ENCODE peak calls at places on chromosomes 4 and X, in four cellular contexts. One of them, this sample, is unnamed.

GRCh38 chr4:148287111-148287510 is 155.1 kb downstream of the NR3C2 start:
- DNase-seq in HepG2: no peak
- DNase-seq in WTC11: no peak
- DNase-seq in K562: no peak
- DNase-seq in this sample: no peak

GRCh38 chr4:126223784-126224407 is 909.1 kb downstream of the FAT4 start:
- DNase-seq in HepG2: peak
- DNase-seq in WTC11: no peak
- DNase-seq in K562: peak
- DNase-seq in this sample: no peak

GRCh38 chrX:138191998-138192397 is 519.5 kb downstream of the FGF13 start:
- DNase-seq in HepG2: peak
- DNase-seq in WTC11: peak
- DNase-seq in K562: peak
- DNase-seq in this sample: peak

GRCh38 chr4:14877246-14878220 is 124.7 kb upstream of the CPEB2 start:
- DNase-seq in HepG2: no peak
- DNase-seq in WTC11: no peak
- DNase-seq in K562: no peak
- DNase-seq in this sample: no peak

GRCh38 chr4:76760214-76760613 is 137.7 kb downstream of the SOWAHB start:
- DNase-seq in HepG2: no peak
- DNase-seq in WTC11: no peak
- DNase-seq in K562: no peak
- DNase-seq in this sample: no peak

GRCh38 chrX:132217203-132218073 is 1.8 kb downstream of the RAP2C start:
- DNase-seq in HepG2: peak
- DNase-seq in WTC11: peak
- DNase-seq in K562: peak
- DNase-seq in this sample: peak

GRCh38 chrX:65601126-65601525 is 66.3 kb upstream of the MSN start:
- DNase-seq in HepG2: no peak
- DNase-seq in WTC11: no peak
- DNase-seq in K562: no peak
- DNase-seq in this sample: no peak

GRCh38 chr4:16686195-16686594 is 212.2 kb downstream of the LDB2 start:
- DNase-seq in HepG2: no peak
- DNase-seq in WTC11: no peak
- DNase-seq in K562: no peak
- DNase-seq in this sample: no peak

GRCh38 chrX:151543706-151544105 is 19.8 kb upstream of the PASD1 start:
- DNase-seq in HepG2: peak
- DNase-seq in WTC11: no peak
- DNase-seq in K562: no peak
- DNase-seq in this sample: no peak

GRCh38 chr4:153232768-153233167 is 28.5 kb downstream of the TRIM2 start:
- DNase-seq in HepG2: peak
- DNase-seq in WTC11: peak
- DNase-seq in K562: peak
- DNase-seq in this sample: peak

GRCh38 chrX:109797311-109797975 is 64.4 kb upstream of the ACSL4 start:
- DNase-seq in HepG2: peak
- DNase-seq in WTC11: no peak
- DNase-seq in K562: no peak
- DNase-seq in this sample: no peak

GRCh38 chr4:11428161-11428700 is 463 bp downstream of the HS3ST1 start:
- DNase-seq in HepG2: no peak
- DNase-seq in WTC11: peak
- DNase-seq in K562: no peak
- DNase-seq in this sample: no peak

GRCh38 chr4:26150948-26151347 is 169.9 kb upstream of the RBPJ start:
- DNase-seq in HepG2: no peak
- DNase-seq in WTC11: no peak
- DNase-seq in K562: no peak
- DNase-seq in this sample: no peak

GRCh38 chr4:34170941-34171340 is 2073.4 kb downstream of the ARAP2 start:
- DNase-seq in HepG2: no peak
- DNase-seq in WTC11: no peak
- DNase-seq in K562: no peak
- DNase-seq in this sample: no peak

GRCh38 chrX:128992107-128992971 is 531.0 kb downstream of the SMARCA1 start:
- DNase-seq in HepG2: no peak
- DNase-seq in WTC11: peak
- DNase-seq in K562: no peak
- DNase-seq in this sample: peak

GRCh38 chr4:115082633-115083032 is 30.8 kb downstream of the NDST4 start:
- DNase-seq in HepG2: no peak
- DNase-seq in WTC11: no peak
- DNase-seq in K562: no peak
- DNase-seq in this sample: no peak

GRCh38 chr4:38805530-38806145 is 1.0 kb upstream of the TLR1 start:
- DNase-seq in HepG2: no peak
- DNase-seq in WTC11: no peak
- DNase-seq in K562: no peak
- DNase-seq in this sample: no peak

GRCh38 chrX:13911581-13911980 is 94.7 kb upstream of the GPM6B start:
- DNase-seq in HepG2: no peak
- DNase-seq in WTC11: no peak
- DNase-seq in K562: no peak
- DNase-seq in this sample: no peak

GRCh38 chr4:24560770-24561415 is 23.5 kb downstream of the DHX15 start:
- DNase-seq in HepG2: no peak
- DNase-seq in WTC11: no peak
- DNase-seq in K562: no peak
- DNase-seq in this sample: no peak

GRCh38 chrX:653316-653715 is 22.7 kb downstream of the SHOX start:
- DNase-seq in HepG2: no peak
- DNase-seq in WTC11: no peak
- DNase-seq in K562: no peak
- DNase-seq in this sample: no peak

GRCh38 chr4:5024673-5025072 is 5.4 kb upstream of the CYTL1 start:
- DNase-seq in HepG2: no peak
- DNase-seq in WTC11: no peak
- DNase-seq in K562: no peak
- DNase-seq in this sample: no peak

GRCh38 chr4:10051536-10052135 is 30.3 kb upstream of the SLC2A9 start:
- DNase-seq in HepG2: no peak
- DNase-seq in WTC11: no peak
- DNase-seq in K562: no peak
- DNase-seq in this sample: no peak

GRCh38 chr4:122540827-122541226 is 80.0 kb downstream of the IL21 start:
- DNase-seq in HepG2: no peak
- DNase-seq in WTC11: no peak
- DNase-seq in K562: no peak
- DNase-seq in this sample: no peak

GRCh38 chr4:184328022-184328736 is 110.5 kb upstream of the ENPP6 start:
- DNase-seq in HepG2: no peak
- DNase-seq in WTC11: no peak
- DNase-seq in K562: no peak
- DNase-seq in this sample: no peak

GRCh38 chr4:184330008-184330400 is 112.3 kb upstream of the ENPP6 start:
- DNase-seq in HepG2: no peak
- DNase-seq in WTC11: no peak
- DNase-seq in K562: no peak
- DNase-seq in this sample: no peak

GRCh38 chr4:184324939-184325477 is 107.3 kb upstream of the ENPP6 start:
- DNase-seq in HepG2: no peak
- DNase-seq in WTC11: no peak
- DNase-seq in K562: no peak
- DNase-seq in this sample: no peak

GRCh38 chr4:184331155-184331995 is 113.7 kb upstream of the ENPP6 start:
- DNase-seq in HepG2: no peak
- DNase-seq in WTC11: no peak
- DNase-seq in K562: no peak
- DNase-seq in this sample: no peak

GRCh38 chr4:184329235-184330007 is 111.7 kb upstream of the ENPP6 start:
- DNase-seq in HepG2: no peak
- DNase-seq in WTC11: no peak
- DNase-seq in K562: no peak
- DNase-seq in this sample: no peak
- TF ChIP-seq ELF4 in HepG2: no peak
- TF ChIP-seq ELF4 in WTC11: no peak
- TF ChIP-seq ELF4 in K562: no peak
- TF ChIP-seq ELF4 in this sample: no peak

GRCh38 chr4:28709821-28710330 is 1849.2 kb downstream of the STIM2 start:
- DNase-seq in HepG2: no peak
- DNase-seq in WTC11: no peak
- DNase-seq in K562: no peak
- DNase-seq in this sample: no peak
- TF ChIP-seq ELF4 in HepG2: no peak
- TF ChIP-seq ELF4 in WTC11: no peak
- TF ChIP-seq ELF4 in K562: no peak
- TF ChIP-seq ELF4 in this sample: no peak

DNA sequence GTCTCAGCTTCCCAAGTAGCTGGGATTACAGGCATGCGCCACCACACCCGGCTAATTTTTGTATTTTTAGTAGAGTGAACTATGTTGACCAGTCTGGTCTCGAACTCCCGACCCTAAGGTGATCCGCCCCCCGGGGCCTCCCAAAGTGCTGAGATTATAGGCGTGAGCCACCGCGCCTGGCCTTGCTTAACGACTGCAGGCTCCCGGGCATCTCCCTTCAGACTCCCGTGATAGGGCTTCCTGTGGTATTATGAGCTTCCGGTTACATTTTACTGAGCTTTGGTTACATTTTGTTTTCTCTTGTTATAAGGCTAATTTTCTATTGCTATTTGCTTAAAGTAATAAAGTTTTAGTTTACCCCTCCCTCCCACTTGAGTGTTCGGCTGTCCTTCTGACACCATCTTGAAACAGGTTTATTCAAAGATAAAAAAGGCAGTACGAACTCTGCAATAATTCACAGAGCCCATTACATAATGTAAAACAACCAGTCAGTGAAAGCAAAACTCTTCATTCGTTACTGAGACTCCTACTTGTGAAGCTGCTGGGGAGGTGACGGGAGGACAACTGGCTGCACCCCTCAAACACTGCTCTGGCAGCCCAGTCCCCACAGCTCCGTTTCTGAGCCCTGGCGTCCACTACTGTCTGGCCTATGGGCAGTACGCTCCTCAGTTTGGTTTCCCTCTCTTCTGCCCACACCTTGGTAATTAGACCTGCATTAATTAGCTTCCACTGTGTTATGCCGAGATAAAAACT is 795.7 kb upstream of the SLIT2 start:
- DNase-seq in HepG2: no peak
- DNase-seq in WTC11: no peak
- DNase-seq in K562: no peak
- DNase-seq in this sample: no peak
- TF ChIP-seq ELF4 in HepG2: no peak
- TF ChIP-seq ELF4 in WTC11: no peak
- TF ChIP-seq ELF4 in K562: no peak
- TF ChIP-seq ELF4 in this sample: no peak

DNA sequence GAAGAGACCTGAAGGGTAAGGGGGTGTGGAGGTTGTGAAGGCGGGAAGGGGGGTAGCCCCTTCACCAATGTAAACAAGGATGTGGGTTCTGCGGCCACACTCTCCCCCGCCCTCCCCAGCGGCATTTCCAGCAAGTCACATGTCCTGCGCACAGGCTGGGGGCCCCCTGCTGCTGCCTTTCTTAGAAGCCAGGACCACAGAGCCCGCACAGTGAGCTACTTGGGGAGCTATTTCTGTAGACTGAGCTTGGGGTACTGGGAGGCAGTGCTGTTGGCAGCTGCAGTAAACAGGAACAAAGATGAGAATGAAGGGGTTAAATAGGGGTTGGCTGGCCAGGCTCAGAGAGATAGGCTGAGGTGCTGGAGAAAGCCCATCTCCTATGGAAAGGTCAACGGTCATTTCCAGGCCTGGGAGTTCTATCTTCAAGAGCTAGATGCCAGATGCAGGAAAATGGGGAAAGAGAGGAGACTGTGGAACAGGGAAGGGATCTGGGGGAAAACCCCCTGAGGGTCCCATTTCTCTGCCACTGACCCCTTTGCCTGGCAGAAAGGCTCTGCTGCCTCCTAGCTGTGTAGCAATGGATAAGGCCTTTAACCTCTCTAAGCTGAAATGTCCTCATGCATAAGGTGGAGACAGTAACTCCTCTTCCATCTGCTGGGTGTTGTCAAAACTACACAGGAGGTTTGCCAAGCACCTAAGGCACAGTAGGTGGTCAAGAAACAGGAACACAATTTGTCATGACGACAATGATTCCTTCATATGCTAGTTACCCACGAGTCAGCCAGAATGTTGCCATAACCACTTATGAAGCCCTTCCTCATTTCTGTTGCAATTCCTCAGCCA is 18.5 kb upstream of the PIM2 start:
- DNase-seq in HepG2: no peak
- DNase-seq in WTC11: peak
- DNase-seq in K562: peak
- DNase-seq in this sample: no peak
- TF ChIP-seq ELF4 in HepG2: no peak
- TF ChIP-seq ELF4 in WTC11: no peak
- TF ChIP-seq ELF4 in K562: no peak
- TF ChIP-seq ELF4 in this sample: no peak

GRCh38 chr4:172980178-172980577 is 188.4 kb upstream of the GALNT7 start:
- DNase-seq in HepG2: no peak
- DNase-seq in WTC11: no peak
- DNase-seq in K562: no peak
- DNase-seq in this sample: no peak

GRCh38 chr4:172982151-172982590 is 186.4 kb upstream of the GALNT7 start:
- DNase-seq in HepG2: no peak
- DNase-seq in WTC11: no peak
- DNase-seq in K562: no peak
- DNase-seq in this sample: peak

GRCh38 chr4:172985552-172985951 is 183.1 kb upstream of the GALNT7 start:
- DNase-seq in HepG2: no peak
- DNase-seq in WTC11: no peak
- DNase-seq in K562: no peak
- DNase-seq in this sample: no peak

GRCh38 chr4:172986114-172986513 is 182.5 kb upstream of the GALNT7 start:
- DNase-seq in HepG2: no peak
- DNase-seq in WTC11: no peak
- DNase-seq in K562: no peak
- DNase-seq in this sample: no peak

DNA sequence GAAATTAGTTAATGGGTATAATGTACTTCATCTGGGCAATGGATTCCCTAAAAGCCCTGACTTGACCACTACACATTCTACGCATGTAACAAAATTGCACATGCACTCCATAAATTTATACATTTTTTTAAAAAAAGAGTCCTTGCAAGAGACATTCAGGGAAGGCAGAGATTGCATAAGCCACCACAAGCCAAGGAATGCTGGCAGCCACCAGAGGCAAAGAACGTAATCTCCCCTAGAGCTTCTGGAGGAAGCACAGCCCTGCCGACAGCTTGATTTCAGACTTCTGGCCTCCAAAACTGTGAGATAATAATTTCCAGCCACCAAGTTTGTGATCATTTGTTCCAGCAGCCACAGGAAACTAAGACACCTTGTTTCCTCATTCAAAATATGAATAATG is 185.6 kb upstream of the GALNT7 start:
- DNase-seq in HepG2: no peak
- DNase-seq in WTC11: no peak
- DNase-seq in K562: no peak
- DNase-seq in this sample: no peak
- TF ChIP-seq ELF4 in HepG2: no peak
- TF ChIP-seq ELF4 in WTC11: no peak
- TF ChIP-seq ELF4 in K562: no peak
- TF ChIP-seq ELF4 in this sample: no peak

This sample was measured in HEK293T.